ENCODE peak calls at places on chromosomes 3 and 15, in four cellular contexts. J is SJSA1, R is neuronal stem cell, A is neural progenitor cell. I is an unnamed sample. For H3K4me1 and H3K27me3, the result is how much of the 10 kb centered on the place peaks cover.

GRCh38 chr3:177451277-177451880 is 254.1 kb upstream of the TBL1XR1 start:
- DNase-seq in J (no peak), R (no peak), A (no peak), I (no peak)

GRCh38 chr3:63891518-63891917 is 20.7 kb downstream of the SCAANT1 start:
- DNase-seq in J (no peak), R (no peak), A (no peak), I (no peak)

GRCh38 chr15:26615188-26615926 is 157.5 kb downstream of the GABRB3 start:
- DNase-seq in J (no peak), R (no peak), A (no peak), I (no peak)

GRCh38 chr15:50880651-50881114 is 27.8 kb upstream of the AP4E1 start:
- DNase-seq in J (no peak), R (no peak), A (no peak), I (no peak)

GRCh38 chr3:88180398-88180999 is 30.7 kb downstream of the C3orf38 start:
- DNase-seq in J (no peak), R (no peak), A (peak), I (peak)

GRCh38 chr15:71804695-71805470 is 5.5 kb upstream of the NR2E3 start:
- DNase-seq in J (no peak), R (no peak), A (no peak), I (no peak)

GRCh38 chr15:53072077-53072476 is 281.9 kb upstream of the ONECUT1 start:
- DNase-seq in J (peak), R (peak), A (peak), I (no peak)

GRCh38 chr15:101795455-101795854 is 7.9 kb upstream of the OR4F6 start:
- DNase-seq in J (no peak), R (no peak), A (no peak), I (no peak)

GRCh38 chr3:5187152-5187919 is at the start of gene EDEM1:
- DNase-seq in J (peak), R (peak), A (peak), I (peak)

GRCh38 chr15:43150171-43150929 is 17.0 kb downstream of the TMEM62 start:
- DNase-seq in J (peak), R (no peak), A (no peak), I (no peak)

GRCh38 chr3:30984855-30985793 is 90.7 kb upstream of the GADL1 start:
- DNase-seq in J (no peak), R (no peak), A (no peak), I (no peak)

GRCh38 chr3:126540946-126541627 is 17.1 kb downstream of the CHST13 start:
- DNase-seq in J (peak), R (no peak), A (no peak), I (no peak)

GRCh38 chr3:64915778-64916177 is 228.0 kb upstream of the ADAMTS9 start:
- DNase-seq in J (no peak), R (no peak), A (no peak), I (no peak)

GRCh38 chr3:43063114-43063513 is 42.8 kb downstream of the POMGNT2 start:
- DNase-seq in J (no peak), R (no peak), A (no peak), I (no peak)

GRCh38 chr15:27036210-27036609 is 65.2 kb downstream of the GABRG3 start:
- DNase-seq in J (no peak), R (no peak), A (no peak), I (no peak)

GRCh38 chr15:66674756-66675155 is 27.3 kb upstream of the SMAD6 start:
- DNase-seq in J (no peak), R (no peak), A (no peak), I (no peak)

GRCh38 chr3:64685331-64685799 is 2.4 kb downstream of the ADAMTS9 start:
- DNase-seq in J (peak), R (no peak), A (no peak), I (peak)

GRCh38 chr3:99352811-99353210 is 285.6 kb upstream of the COL8A1 start:
- DNase-seq in J (no peak), R (no peak), A (no peak), I (no peak)

GRCh38 chr3:46998121-46998851 is 18.8 kb downstream of the NBEAL2 start:
- DNase-seq in J (peak), R (peak), A (peak), I (peak)

GRCh38 chr3:188742755-188743549 is 428.8 kb upstream of the TPRG1 start:
- DNase-seq in J (no peak), R (no peak), A (no peak), I (no peak)
- H3K4me1 ChIP-seq in J (under half), R (under half), A (under half), I (under half)

GRCh38 chr3:170761103-170761502 is 108.9 kb downstream of the RPL22L1 start:
- DNase-seq in J (no peak), R (no peak), A (no peak), I (no peak)

GRCh38 chr3:170760174-170760526 is 109.8 kb downstream of the RPL22L1 start:
- DNase-seq in J (no peak), R (no peak), A (no peak), I (no peak)

GRCh38 chr3:170757038-170757437 is 113.0 kb downstream of the RPL22L1 start:
- DNase-seq in J (no peak), R (no peak), A (no peak), I (no peak)

GRCh38 chr3:170762081-170762480 is 107.9 kb downstream of the RPL22L1 start:
- DNase-seq in J (no peak), R (no peak), A (no peak), I (no peak)

DNA sequence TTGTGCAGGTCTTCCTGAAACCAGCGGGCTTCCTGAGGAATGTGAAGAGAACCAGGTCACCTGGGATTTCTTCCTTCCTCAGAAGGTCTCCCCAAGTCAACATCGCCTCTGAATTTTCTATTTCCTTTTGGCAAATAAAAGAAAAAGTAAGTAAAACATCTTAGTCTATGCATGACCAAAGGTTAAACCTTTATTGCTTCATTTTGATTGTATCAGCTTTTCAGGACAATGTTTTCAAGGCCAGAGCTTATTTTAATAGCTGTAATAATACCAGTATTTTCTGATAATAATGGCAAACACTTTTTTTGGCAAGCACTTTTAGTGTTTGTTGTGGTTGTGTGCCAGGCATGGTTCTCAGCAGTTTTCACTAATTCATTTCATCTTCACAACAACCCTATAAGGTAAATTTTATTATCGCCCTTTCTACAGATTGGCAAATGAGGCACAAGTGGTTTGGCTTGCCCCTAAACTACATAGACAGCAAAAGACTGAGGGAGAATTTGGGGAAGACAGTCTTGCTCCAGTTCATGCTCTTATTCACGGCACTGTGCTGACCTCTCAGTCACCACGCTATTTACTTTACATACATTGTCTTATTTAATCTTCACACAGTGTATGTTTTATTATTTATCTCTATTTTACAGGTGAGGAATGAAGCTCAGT is 110.4 kb downstream of the RPL22L1 start:
- DNase-seq in J (no peak), R (no peak), A (no peak), I (no peak)
- H3K27ac ChIP-seq in J (no peak), R (no peak), A (no peak), I (no peak)

GRCh38 chr15:42002333-42002732 is 18.5 kb downstream of the PLA2G4E start:
- DNase-seq in J (no peak), R (no peak), A (no peak), I (no peak)
- H3K27me3 ChIP-seq in J (under half), R (under half), A (under half), I (under half)

GRCh38 chr3:186097663-186098451 is 11.0 kb downstream of the ETV5 start:
- DNase-seq in J (peak), R (peak), A (peak), I (peak)

GRCh38 chr3:186096295-186096694 is 12.6 kb downstream of the ETV5 start:
- DNase-seq in J (no peak), R (no peak), A (peak), I (no peak)

GRCh38 chr3:186097317-186097662 is 11.6 kb downstream of the ETV5 start:
- DNase-seq in J (no peak), R (no peak), A (no peak), I (no peak)

GRCh38 chr3:186094696-186095095 is 14.2 kb downstream of the ETV5 start:
- DNase-seq in J (no peak), R (no peak), A (no peak), I (no peak)

GRCh38 chr3:186095584-186096061 is 13.3 kb downstream of the ETV5 start:
- DNase-seq in J (no peak), R (no peak), A (no peak), I (no peak)
- H3K4me1 ChIP-seq in J (under half), R (under half), A (half or more), I (under half)

DNA sequence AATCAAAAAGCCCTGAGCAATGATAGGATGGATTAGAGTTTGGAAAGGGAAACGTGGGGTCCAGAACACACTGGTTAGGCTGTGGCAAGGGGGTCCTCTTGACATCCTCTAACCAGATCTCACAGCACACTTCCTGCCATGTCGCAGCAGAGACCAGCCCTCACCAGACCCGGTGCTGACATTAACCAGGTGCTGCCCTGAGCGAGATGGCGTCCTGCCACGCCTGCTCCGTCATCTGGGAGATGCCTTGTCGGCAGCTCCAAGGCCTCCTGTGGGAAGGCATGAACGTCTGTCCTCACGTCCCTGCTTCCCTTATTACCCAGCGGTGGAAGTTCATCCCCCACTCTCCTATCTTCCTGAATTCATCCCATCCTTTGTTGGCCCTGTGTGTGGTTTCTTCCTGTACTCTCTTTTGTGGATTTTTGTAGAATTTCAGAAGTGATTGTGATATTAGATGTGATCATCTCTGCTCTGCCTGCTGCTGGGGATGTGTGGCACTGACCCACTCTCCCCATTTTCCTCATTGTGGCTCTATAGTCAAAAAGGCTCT is 29.4 kb upstream of the MYZAP start:
- DNase-seq in J (no peak), R (no peak), A (no peak), I (peak)
- H3K27ac ChIP-seq in J (no peak), R (no peak), A (no peak), I (peak)

GRCh38 chr3:40546811-40547210 is 22.1 kb downstream of the ZNF621 start:
- DNase-seq in J (no peak), R (no peak), A (peak), I (no peak)

DNA sequence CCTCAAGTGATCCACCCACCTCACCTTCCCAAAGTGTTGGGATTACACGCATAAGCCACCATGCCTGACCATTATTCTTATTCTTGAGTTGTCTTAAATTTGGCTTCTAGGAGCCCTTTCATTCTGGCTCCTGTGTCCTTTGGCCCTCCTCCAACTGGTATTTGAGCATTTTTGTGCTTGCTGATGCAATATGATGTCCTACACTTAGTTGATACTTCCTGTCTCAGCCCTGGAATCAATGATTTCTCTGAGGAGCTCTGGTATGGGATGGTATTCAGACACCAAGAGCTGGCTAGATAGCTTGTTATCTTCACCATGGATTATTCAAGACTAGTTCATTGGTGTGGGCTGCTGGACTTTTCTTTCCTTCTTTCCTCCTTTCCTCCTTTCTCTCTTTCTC is 25.4 kb downstream of the ZNF621 start:
- DNase-seq in J (no peak), R (no peak), A (no peak), I (no peak)
- H3K27me3 ChIP-seq in J (under half), R (under half), A (under half), I (under half)

GRCh38 chr3:128425142-128425845 is 41.4 kb downstream of the DNAJB8 start:
- DNase-seq in J (no peak), R (no peak), A (no peak), I (no peak)

GRCh38 chr3:128427175-128427857 is 39.4 kb downstream of the DNAJB8 start:
- DNase-seq in J (no peak), R (no peak), A (no peak), I (no peak)

GRCh38 chr3:128424508-128425069 is 42.1 kb downstream of the DNAJB8 start:
- DNase-seq in J (no peak), R (no peak), A (no peak), I (no peak)

GRCh38 chr3:128425846-128426127 is 40.9 kb downstream of the DNAJB8 start:
- DNase-seq in J (no peak), R (no peak), A (no peak), I (no peak)

DNA sequence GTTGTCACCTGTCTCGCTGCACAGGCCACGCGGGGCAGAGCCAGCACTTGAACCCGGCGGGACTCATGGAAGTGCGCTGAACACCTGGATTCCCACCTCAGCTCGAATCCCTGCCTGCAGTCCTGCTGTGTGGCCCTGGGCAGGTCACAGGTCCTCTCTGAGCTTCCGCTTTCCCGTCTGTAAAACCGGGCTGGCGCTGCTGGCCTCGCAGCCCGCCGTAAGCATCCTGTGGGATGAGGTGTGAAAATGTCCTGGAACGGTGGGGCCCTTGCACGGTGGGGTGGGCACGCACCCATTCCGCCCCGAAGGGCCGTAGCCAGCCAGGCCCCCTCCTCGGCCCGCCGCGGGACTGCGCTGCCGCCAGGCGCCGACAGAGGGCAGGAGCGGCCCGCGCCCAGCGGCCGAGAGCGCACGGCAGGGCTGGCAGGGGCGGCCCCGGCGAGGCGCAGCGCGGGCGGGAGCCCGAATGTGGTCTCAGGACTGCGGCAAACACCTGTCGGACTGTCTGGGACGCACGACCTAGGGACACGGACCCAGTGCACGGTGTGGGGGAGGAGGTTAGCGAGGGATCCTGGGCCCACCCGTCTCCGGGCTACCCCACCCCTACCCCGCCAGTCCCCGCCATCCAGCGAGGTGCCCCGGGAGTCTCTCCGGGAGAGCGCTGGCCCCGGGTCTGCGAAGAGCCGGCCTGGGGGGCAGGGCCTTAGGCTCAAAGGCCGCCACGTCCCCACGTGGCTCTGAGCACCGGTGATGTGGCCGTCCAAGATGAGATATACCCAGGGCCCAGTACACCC is 40.4 kb downstream of the DNAJB8 start:
- DNase-seq in J (no peak), R (peak), A (peak), I (peak)
- H3K4me1 ChIP-seq in J (under half), R (under half), A (under half), I (under half)

GRCh38 chr15:38374024-38374423 is 79.9 kb upstream of the FAM98B start:
- DNase-seq in J (no peak), R (no peak), A (no peak), I (no peak)

GRCh38 chr15:38374477-38374876 is 79.5 kb upstream of the FAM98B start:
- DNase-seq in J (no peak), R (no peak), A (no peak), I (peak)

GRCh38 chr15:38377547-38378161 is 76.3 kb upstream of the FAM98B start:
- DNase-seq in J (no peak), R (no peak), A (no peak), I (no peak)

GRCh38 chr15:38373016-38373415 is 80.9 kb upstream of the FAM98B start:
- DNase-seq in J (no peak), R (no peak), A (no peak), I (no peak)

GRCh38 chr15:38378162-38378560 is 75.8 kb upstream of the FAM98B start:
- DNase-seq in J (no peak), R (no peak), A (no peak), I (peak)
- H3K27ac ChIP-seq in J (no peak), R (no peak), A (no peak), I (peak)

GRCh38 chr15:78341057-78341763 is 1.1 kb downstream of the CRABP1 start:
- DNase-seq in J (no peak), R (no peak), A (peak), I (no peak)
- H3K27me3 ChIP-seq in J (half or more), R (under half), A (under half), I (half or more)

I was measured in heart right ventricle.